ENCODE peak calls at places on chromosomes 16 and 17, in seven cellular contexts. One of them, this sample, is unnamed.

GRCh38 chr16:22161999-22162657 is at the start of gene SDR42E2:
- DNase-seq in activated T-cell treated with anti-CD3 and anti-CD28 coated beads, Interleukin-2, amount 50 U/mL, for 1 hour: peak; percentile 64
- DNase-seq in thoracic aorta: no peak
- DNase-seq in ELR: no peak
- DNase-seq in astrocyte of the hippocampus: peak; percentile 7
- DNase-seq in NCI-H146: peak; percentile 66
- DNase-seq in CD4-positive, CD25-positive, alpha-beta regulatory T cell: peak; percentile 51
- DNase-seq in this sample: peak; percentile 77

GRCh38 chr17:73895157-73895556 is 250.9 kb upstream of the SDK2 start:
- DNase-seq in thoracic aorta: no peak
- DNase-seq in astrocyte of the hippocampus: no peak
- DNase-seq in NCI-H146: no peak
- DNase-seq in ELR: no peak
- DNase-seq in CD4-positive, CD25-positive, alpha-beta regulatory T cell: no peak
- DNase-seq in activated T-cell treated with anti-CD3 and anti-CD28 coated beads, Interleukin-2, amount 50 U/mL, for 1 hour: no peak
- DNase-seq in this sample: no peak

GRCh38 chr16:85460252-85460982 is 152.7 kb upstream of the GSE1 start:
- DNase-seq in activated T-cell treated with anti-CD3 and anti-CD28 coated beads, Interleukin-2, amount 50 U/mL, for 1 hour: no peak
- DNase-seq in NCI-H146: no peak
- DNase-seq in ELR: no peak
- DNase-seq in astrocyte of the hippocampus: peak; percentile 34
- DNase-seq in thoracic aorta: no peak
- DNase-seq in CD4-positive, CD25-positive, alpha-beta regulatory T cell: no peak
- DNase-seq in this sample: peak; percentile 95

GRCh38 chr16:20911361-20911760 is 10.8 kb downstream of the LYRM1 start:
- DNase-seq in astrocyte of the hippocampus: no peak
- DNase-seq in CD4-positive, CD25-positive, alpha-beta regulatory T cell: no peak
- DNase-seq in activated T-cell treated with anti-CD3 and anti-CD28 coated beads, Interleukin-2, amount 50 U/mL, for 1 hour: no peak
- DNase-seq in NCI-H146: no peak
- DNase-seq in thoracic aorta: no peak
- DNase-seq in ELR: peak; percentile 84
- DNase-seq in this sample: no peak

GRCh38 chr16:73192227-73192894 is 144.4 kb upstream of the ZFHX3 start:
- DNase-seq in thoracic aorta: no peak
- DNase-seq in NCI-H146: no peak
- DNase-seq in CD4-positive, CD25-positive, alpha-beta regulatory T cell: no peak
- DNase-seq in activated T-cell treated with anti-CD3 and anti-CD28 coated beads, Interleukin-2, amount 50 U/mL, for 1 hour: no peak
- DNase-seq in astrocyte of the hippocampus: peak; percentile 48
- DNase-seq in ELR: peak; percentile 7
- DNase-seq in this sample: peak; percentile 67

GRCh38 chr17:51028176-51028863 is 92.3 kb downstream of the SPAG9 start:
- DNase-seq in NCI-H146: no peak
- DNase-seq in thoracic aorta: no peak
- DNase-seq in activated T-cell treated with anti-CD3 and anti-CD28 coated beads, Interleukin-2, amount 50 U/mL, for 1 hour: no peak
- DNase-seq in CD4-positive, CD25-positive, alpha-beta regulatory T cell: no peak
- DNase-seq in ELR: peak; percentile 39
- DNase-seq in astrocyte of the hippocampus: no peak
- DNase-seq in this sample: no peak

GRCh38 chr17:49996121-49996494 is 1.1 kb upstream of the DLX3 start:
- DNase-seq in thoracic aorta: no peak
- DNase-seq in activated T-cell treated with anti-CD3 and anti-CD28 coated beads, Interleukin-2, amount 50 U/mL, for 1 hour: no peak
- DNase-seq in CD4-positive, CD25-positive, alpha-beta regulatory T cell: no peak
- DNase-seq in ELR: no peak
- DNase-seq in NCI-H146: no peak
- DNase-seq in astrocyte of the hippocampus: no peak
- DNase-seq in this sample: no peak

GRCh38 chr16:86337138-86337537 is 173.2 kb upstream of the FOXF1 start:
- DNase-seq in activated T-cell treated with anti-CD3 and anti-CD28 coated beads, Interleukin-2, amount 50 U/mL, for 1 hour: no peak
- DNase-seq in astrocyte of the hippocampus: no peak
- DNase-seq in CD4-positive, CD25-positive, alpha-beta regulatory T cell: no peak
- DNase-seq in thoracic aorta: no peak
- DNase-seq in NCI-H146: no peak
- DNase-seq in ELR: no peak
- DNase-seq in this sample: no peak

GRCh38 chr16:72241930-72242329 is 70.0 kb upstream of the PMFBP1 start:
- DNase-seq in activated T-cell treated with anti-CD3 and anti-CD28 coated beads, Interleukin-2, amount 50 U/mL, for 1 hour: no peak
- DNase-seq in CD4-positive, CD25-positive, alpha-beta regulatory T cell: peak; percentile 28
- DNase-seq in ELR: peak; percentile 77
- DNase-seq in thoracic aorta: no peak
- DNase-seq in astrocyte of the hippocampus: peak; percentile 74
- DNase-seq in NCI-H146: peak; percentile 79
- DNase-seq in this sample: peak; percentile 76

GRCh38 chr17:67546578-67547527 is 169.8 kb downstream of the PITPNC1 start:
- DNase-seq in NCI-H146: no peak
- DNase-seq in activated T-cell treated with anti-CD3 and anti-CD28 coated beads, Interleukin-2, amount 50 U/mL, for 1 hour: no peak
- DNase-seq in ELR: no peak
- DNase-seq in astrocyte of the hippocampus: peak; percentile 58
- DNase-seq in thoracic aorta: no peak
- DNase-seq in CD4-positive, CD25-positive, alpha-beta regulatory T cell: no peak
- DNase-seq in this sample: peak; percentile 49

GRCh38 chr17:18966831-18967624 is 15.1 kb downstream of the SLC5A10 start:
- DNase-seq in ELR: no peak
- DNase-seq in astrocyte of the hippocampus: peak; percentile 74
- DNase-seq in activated T-cell treated with anti-CD3 and anti-CD28 coated beads, Interleukin-2, amount 50 U/mL, for 1 hour: no peak
- DNase-seq in thoracic aorta: no peak
- DNase-seq in NCI-H146: peak; percentile 46
- DNase-seq in CD4-positive, CD25-positive, alpha-beta regulatory T cell: no peak
- DNase-seq in this sample: peak; percentile 91

GRCh38 chr16:1425616-1426370 is 5.1 kb upstream of the PERCC1 start:
- DNase-seq in astrocyte of the hippocampus: no peak
- DNase-seq in ELR: no peak
- DNase-seq in CD4-positive, CD25-positive, alpha-beta regulatory T cell: no peak
- DNase-seq in NCI-H146: no peak
- DNase-seq in thoracic aorta: no peak
- DNase-seq in activated T-cell treated with anti-CD3 and anti-CD28 coated beads, Interleukin-2, amount 50 U/mL, for 1 hour: no peak
- DNase-seq in this sample: no peak

GRCh38 chr16:68524069-68524820 is 14.8 kb upstream of the ZFP90 start:
- DNase-seq in activated T-cell treated with anti-CD3 and anti-CD28 coated beads, Interleukin-2, amount 50 U/mL, for 1 hour: no peak
- DNase-seq in thoracic aorta: no peak
- DNase-seq in NCI-H146: no peak
- DNase-seq in CD4-positive, CD25-positive, alpha-beta regulatory T cell: no peak
- DNase-seq in astrocyte of the hippocampus: no peak
- DNase-seq in ELR: no peak
- DNase-seq in this sample: no peak

GRCh38 chr17:49752508-49752907 is 11.4 kb downstream of the FAM117A start:
- DNase-seq in thoracic aorta: no peak
- DNase-seq in activated T-cell treated with anti-CD3 and anti-CD28 coated beads, Interleukin-2, amount 50 U/mL, for 1 hour: no peak
- DNase-seq in astrocyte of the hippocampus: no peak
- DNase-seq in ELR: no peak
- DNase-seq in CD4-positive, CD25-positive, alpha-beta regulatory T cell: no peak
- DNase-seq in NCI-H146: no peak
- DNase-seq in this sample: no peak

GRCh38 chr17:58315281-58315711 is 13.3 kb downstream of the TSPOAP1 start:
- DNase-seq in thoracic aorta: no peak
- DNase-seq in CD4-positive, CD25-positive, alpha-beta regulatory T cell: no peak
- DNase-seq in ELR: no peak
- DNase-seq in astrocyte of the hippocampus: no peak
- DNase-seq in activated T-cell treated with anti-CD3 and anti-CD28 coated beads, Interleukin-2, amount 50 U/mL, for 1 hour: no peak
- DNase-seq in NCI-H146: no peak
- DNase-seq in this sample: no peak

GRCh38 chr17:39144414-39144813 is 7.0 kb downstream of the PLXDC1 start:
- DNase-seq in thoracic aorta: no peak
- DNase-seq in activated T-cell treated with anti-CD3 and anti-CD28 coated beads, Interleukin-2, amount 50 U/mL, for 1 hour: no peak
- DNase-seq in ELR: peak; percentile 74
- DNase-seq in astrocyte of the hippocampus: peak; percentile 72
- DNase-seq in CD4-positive, CD25-positive, alpha-beta regulatory T cell: no peak
- DNase-seq in NCI-H146: no peak
- DNase-seq in this sample: no peak

GRCh38 chr17:81026266-81027036 is 8.5 kb upstream of the BAIAP2 start:
- DNase-seq in activated T-cell treated with anti-CD3 and anti-CD28 coated beads, Interleukin-2, amount 50 U/mL, for 1 hour: no peak
- DNase-seq in CD4-positive, CD25-positive, alpha-beta regulatory T cell: no peak
- DNase-seq in ELR: no peak
- DNase-seq in astrocyte of the hippocampus: no peak
- DNase-seq in thoracic aorta: no peak
- DNase-seq in NCI-H146: no peak
- DNase-seq in this sample: no peak

GRCh38 chr17:42920106-42920900 is 19.7 kb downstream of the G6PC1 start:
- DNase-seq in activated T-cell treated with anti-CD3 and anti-CD28 coated beads, Interleukin-2, amount 50 U/mL, for 1 hour: no peak
- DNase-seq in ELR: no peak
- DNase-seq in thoracic aorta: no peak
- DNase-seq in CD4-positive, CD25-positive, alpha-beta regulatory T cell: no peak
- DNase-seq in astrocyte of the hippocampus: no peak
- DNase-seq in NCI-H146: peak; percentile 28
- DNase-seq in this sample: no peak

GRCh38 chr17:60680754-60681153 is 3.1 kb downstream of the BCAS3 start:
- DNase-seq in CD4-positive, CD25-positive, alpha-beta regulatory T cell: no peak
- DNase-seq in ELR: no peak
- DNase-seq in activated T-cell treated with anti-CD3 and anti-CD28 coated beads, Interleukin-2, amount 50 U/mL, for 1 hour: no peak
- DNase-seq in astrocyte of the hippocampus: no peak
- DNase-seq in NCI-H146: no peak
- DNase-seq in thoracic aorta: no peak
- DNase-seq in this sample: no peak

GRCh38 chr17:7959503-7960253 is 27.7 kb downstream of the CNTROB start:
- DNase-seq in ELR: no peak
- DNase-seq in activated T-cell treated with anti-CD3 and anti-CD28 coated beads, Interleukin-2, amount 50 U/mL, for 1 hour: no peak
- DNase-seq in thoracic aorta: no peak
- DNase-seq in astrocyte of the hippocampus: no peak
- DNase-seq in NCI-H146: no peak
- DNase-seq in CD4-positive, CD25-positive, alpha-beta regulatory T cell: no peak
- DNase-seq in this sample: no peak

GRCh38 chr16:1788095-1788707 is 5.3 kb downstream of the IGFALS start:
- DNase-seq in CD4-positive, CD25-positive, alpha-beta regulatory T cell: no peak
- DNase-seq in thoracic aorta: no peak
- DNase-seq in activated T-cell treated with anti-CD3 and anti-CD28 coated beads, Interleukin-2, amount 50 U/mL, for 1 hour: no peak
- DNase-seq in astrocyte of the hippocampus: no peak
- DNase-seq in ELR: no peak
- DNase-seq in NCI-H146: no peak
- DNase-seq in this sample: no peak

GRCh38 chr17:45018514-45019176 is 32.8 kb downstream of the DCAKD start:
- DNase-seq in activated T-cell treated with anti-CD3 and anti-CD28 coated beads, Interleukin-2, amount 50 U/mL, for 1 hour: no peak
- DNase-seq in NCI-H146: peak; percentile 42
- DNase-seq in ELR: peak; percentile 45
- DNase-seq in CD4-positive, CD25-positive, alpha-beta regulatory T cell: no peak
- DNase-seq in astrocyte of the hippocampus: no peak
- DNase-seq in thoracic aorta: no peak
- DNase-seq in this sample: peak; percentile 63

GRCh38 chr17:9935408-9935807 is 30.3 kb upstream of the RCVRN start:
- DNase-seq in NCI-H146: no peak
- DNase-seq in CD4-positive, CD25-positive, alpha-beta regulatory T cell: no peak
- DNase-seq in astrocyte of the hippocampus: peak; percentile 16
- DNase-seq in activated T-cell treated with anti-CD3 and anti-CD28 coated beads, Interleukin-2, amount 50 U/mL, for 1 hour: no peak
- DNase-seq in thoracic aorta: no peak
- DNase-seq in ELR: no peak
- DNase-seq in this sample: no peak

GRCh38 chr16:46733319-46733830 is 14.8 kb downstream of the MYLK3 start:
- DNase-seq in NCI-H146: no peak
- DNase-seq in astrocyte of the hippocampus: no peak
- DNase-seq in CD4-positive, CD25-positive, alpha-beta regulatory T cell: no peak
- DNase-seq in thoracic aorta: no peak
- DNase-seq in activated T-cell treated with anti-CD3 and anti-CD28 coated beads, Interleukin-2, amount 50 U/mL, for 1 hour: no peak
- DNase-seq in ELR: no peak
- DNase-seq in this sample: no peak

This sample was measured in left kidney.